ENCODE peak calls at places on chromosome 3, in seven cellular contexts. K, S, U, W, A, E and M are unnamed samples.

GRCh38 chr3:28936154-28936553 is 344.7 kb upstream of the RBMS3 start:
- DNase-seq in U (no peak), E (no peak), W (no peak), S (no peak), A (no peak), K (no peak), M (no peak)

GRCh38 chr3:115518100-115518852 is 105.0 kb upstream of the GAP43 start:
- DNase-seq in U (no peak), S (peak; percentile 17), E (peak; percentile 79), K (no peak), W (peak; percentile 93), A (peak; percentile 16), M (peak; percentile 92)

GRCh38 chr3:16825617-16826204 is 59.0 kb upstream of the PLCL2 start:
- DNase-seq in U (no peak), K (no peak), W (no peak), S (no peak), A (no peak), E (no peak), M (no peak)

GRCh38 chr3:134495980-134496379 is 10.1 kb downstream of the CEP63 start:
- DNase-seq in W (peak; percentile 74), E (no peak), S (no peak), K (no peak), A (no peak), U (no peak), M (no peak)

GRCh38 chr3:72312339-72312738 is 527.4 kb upstream of the PROK2 start:
- DNase-seq in S (no peak), K (no peak), U (no peak), A (no peak), E (peak; percentile 82), W (no peak), M (no peak)

GRCh38 chr3:30751610-30752299 is 142.7 kb downstream of the GADL1 start:
- DNase-seq in E (peak; percentile 54), K (peak; percentile 21), S (peak; percentile 44), W (no peak), A (peak; percentile 54), U (peak; percentile 64), M (peak; percentile 33)

GRCh38 chr3:182527745-182528144 is 265.6 kb upstream of the ATP11B start:
- DNase-seq in A (peak; percentile 48), K (no peak), U (no peak), S (no peak), E (no peak), W (no peak), M (no peak)

GRCh38 chr3:13015286-13016082 is 57.7 kb downstream of the IQSEC1 start:
- DNase-seq in A (no peak), E (no peak), W (no peak), S (no peak), U (peak; percentile 54), K (peak; percentile 46), M (no peak)

GRCh38 chr3:40914475-40914874 is 284.8 kb upstream of the CTNNB1 start:
- DNase-seq in E (no peak), W (no peak), U (no peak), K (no peak), S (no peak), A (no peak), M (no peak)